ENCODE peak calls at places on chromosomes 7 and 10, in five cellular contexts. One of them, this sample, is unnamed.

GRCh38 chr10:31081937-31082635 is 50.4 kb upstream of the ZNF438 start:
- DNase-seq in GM06990: no peak
- DNase-seq in lung: no peak
- DNase-seq in right cardiac atrium: no peak
- DNase-seq in NCI-H1694 treated with DMSO at 0.1 percent for 48 hours: no peak
- DNase-seq in this sample: no peak

GRCh38 chr10:128008521-128009250 is 101.8 kb downstream of the PTPRE start:
- DNase-seq in NCI-H1694 treated with DMSO at 0.1 percent for 48 hours: no peak
- DNase-seq in lung: no peak
- DNase-seq in right cardiac atrium: no peak
- DNase-seq in GM06990: no peak
- DNase-seq in this sample: peak; percentile 45

GRCh38 chr10:88158506-88159123 is 295.2 kb downstream of the PTEN start:
- DNase-seq in right cardiac atrium: no peak
- DNase-seq in lung: no peak
- DNase-seq in NCI-H1694 treated with DMSO at 0.1 percent for 48 hours: no peak
- DNase-seq in GM06990: no peak
- DNase-seq in this sample: no peak

GRCh38 chr7:139614886-139615285 is 91.4 kb downstream of the CLEC2L start:
- DNase-seq in right cardiac atrium: no peak
- DNase-seq in lung: no peak
- DNase-seq in NCI-H1694 treated with DMSO at 0.1 percent for 48 hours: no peak
- DNase-seq in GM06990: no peak
- DNase-seq in this sample: no peak

GRCh38 chr7:121288894-121289293 is 39.9 kb upstream of the WNT16 start:
- DNase-seq in right cardiac atrium: no peak
- DNase-seq in NCI-H1694 treated with DMSO at 0.1 percent for 48 hours: no peak
- DNase-seq in lung: no peak
- DNase-seq in GM06990: no peak
- DNase-seq in this sample: no peak

GRCh38 chr10:4061441-4061951 is 276.5 kb upstream of the KLF6 start:
- DNase-seq in right cardiac atrium: peak; percentile 93
- DNase-seq in NCI-H1694 treated with DMSO at 0.1 percent for 48 hours: no peak
- DNase-seq in lung: no peak
- DNase-seq in GM06990: no peak
- DNase-seq in this sample: no peak

GRCh38 chr7:139808401-139808800 is 20.7 kb upstream of the TBXAS1 start:
- DNase-seq in NCI-H1694 treated with DMSO at 0.1 percent for 48 hours: no peak
- DNase-seq in GM06990: no peak
- DNase-seq in right cardiac atrium: no peak
- DNase-seq in lung: no peak
- DNase-seq in this sample: no peak

GRCh38 chr7:31423994-31424393 is 83.5 kb upstream of the NEUROD6 start:
- DNase-seq in right cardiac atrium: no peak
- DNase-seq in lung: no peak
- DNase-seq in NCI-H1694 treated with DMSO at 0.1 percent for 48 hours: no peak
- DNase-seq in GM06990: no peak
- DNase-seq in this sample: no peak

GRCh38 chr7:112581529-112581928 is 100.7 kb downstream of the LSMEM1 start:
- DNase-seq in lung: no peak
- DNase-seq in GM06990: no peak
- DNase-seq in NCI-H1694 treated with DMSO at 0.1 percent for 48 hours: no peak
- DNase-seq in right cardiac atrium: no peak
- DNase-seq in this sample: no peak

GRCh38 chr10:34716958-34717357 is 98.1 kb downstream of the PARD3 start:
- DNase-seq in lung: no peak
- DNase-seq in NCI-H1694 treated with DMSO at 0.1 percent for 48 hours: no peak
- DNase-seq in right cardiac atrium: no peak
- DNase-seq in GM06990: peak; percentile 63
- DNase-seq in this sample: no peak

GRCh38 chr10:102424145-102424544 is 3.5 kb downstream of the FBXL15 start:
- DNase-seq in right cardiac atrium: no peak
- DNase-seq in GM06990: no peak
- DNase-seq in lung: no peak
- DNase-seq in NCI-H1694 treated with DMSO at 0.1 percent for 48 hours: no peak
- DNase-seq in this sample: no peak

GRCh38 chr10:103936022-103936421 is 18.0 kb upstream of the STN1 start:
- DNase-seq in GM06990: no peak
- DNase-seq in lung: no peak
- DNase-seq in NCI-H1694 treated with DMSO at 0.1 percent for 48 hours: peak; percentile 13
- DNase-seq in right cardiac atrium: peak; percentile 48
- DNase-seq in this sample: no peak

GRCh38 chr10:68666280-68666760 is 54.7 kb upstream of the CCAR1 start:
- DNase-seq in GM06990: no peak
- DNase-seq in right cardiac atrium: no peak
- DNase-seq in lung: no peak
- DNase-seq in NCI-H1694 treated with DMSO at 0.1 percent for 48 hours: no peak
- DNase-seq in this sample: no peak

GRCh38 chr7:66769833-66770512 is 29.4 kb downstream of the RABGEF1 start:
- DNase-seq in GM06990: no peak
- DNase-seq in NCI-H1694 treated with DMSO at 0.1 percent for 48 hours: no peak
- DNase-seq in lung: no peak
- DNase-seq in right cardiac atrium: no peak
- DNase-seq in this sample: no peak

GRCh38 chr10:43390791-43391190 is 18.2 kb downstream of the HNRNPF start:
- DNase-seq in NCI-H1694 treated with DMSO at 0.1 percent for 48 hours: peak; percentile 6
- DNase-seq in lung: no peak
- DNase-seq in right cardiac atrium: no peak
- DNase-seq in GM06990: no peak
- DNase-seq in this sample: peak; percentile 68

GRCh38 chr7:115973381-115973780 is 57.2 kb downstream of the TFEC start:
- DNase-seq in GM06990: no peak
- DNase-seq in NCI-H1694 treated with DMSO at 0.1 percent for 48 hours: no peak
- DNase-seq in right cardiac atrium: no peak
- DNase-seq in lung: no peak
- DNase-seq in this sample: no peak

GRCh38 chr10:103870503-103870902 is 15.1 kb upstream of the SH3PXD2A start:
- DNase-seq in GM06990: no peak
- DNase-seq in lung: no peak
- DNase-seq in right cardiac atrium: no peak
- DNase-seq in NCI-H1694 treated with DMSO at 0.1 percent for 48 hours: no peak
- DNase-seq in this sample: no peak

GRCh38 chr7:99309141-99309540 is 16.6 kb upstream of the ARPC1A start:
- DNase-seq in lung: no peak
- DNase-seq in GM06990: no peak
- DNase-seq in NCI-H1694 treated with DMSO at 0.1 percent for 48 hours: no peak
- DNase-seq in right cardiac atrium: no peak
- DNase-seq in this sample: no peak

GRCh38 chr10:122323188-122323587 is 51.3 kb upstream of the PLEKHA1 start:
- DNase-seq in NCI-H1694 treated with DMSO at 0.1 percent for 48 hours: no peak
- DNase-seq in GM06990: no peak
- DNase-seq in right cardiac atrium: no peak
- DNase-seq in lung: no peak
- DNase-seq in this sample: no peak

GRCh38 chr10:4809156-4809555 is 16.9 kb upstream of the AKR1E2 start:
- DNase-seq in NCI-H1694 treated with DMSO at 0.1 percent for 48 hours: no peak
- DNase-seq in GM06990: no peak
- DNase-seq in right cardiac atrium: no peak
- DNase-seq in lung: no peak
- DNase-seq in this sample: no peak

GRCh38 chr7:23062452-23062851 is 43.1 kb upstream of the KLHL7 start:
- DNase-seq in lung: no peak
- DNase-seq in GM06990: no peak
- DNase-seq in right cardiac atrium: no peak
- DNase-seq in NCI-H1694 treated with DMSO at 0.1 percent for 48 hours: no peak
- DNase-seq in this sample: no peak